ENCODE peak calls at places on chromosomes 5 and 9, in nine cellular contexts. One of them, this sample, is unnamed.

GRCh38 chr9:14423816-14424261 is 109.9 kb upstream of the NFIB start:
- DNase-seq in ovary: no peak
- DNase-seq in tibial nerve: no peak
- DNase-seq in IMR-90: peak
- DNase-seq in uterus: no peak
- DNase-seq in body of pancreas: no peak
- DNase-seq in GM12892: no peak
- DNase-seq in NB4: no peak
- DNase-seq in GM12891: no peak
- DNase-seq in this sample: no peak

GRCh38 chr9:33081128-33081851 is 4.8 kb upstream of the SMU1 start:
- DNase-seq in tibial nerve: peak
- DNase-seq in GM12891: peak
- DNase-seq in IMR-90: peak
- DNase-seq in uterus: peak
- DNase-seq in NB4: peak
- DNase-seq in body of pancreas: peak
- DNase-seq in GM12892: peak
- DNase-seq in ovary: peak
- DNase-seq in this sample: peak

GRCh38 chr9:136838314-136839228 is 3.7 kb upstream of the AJM1 start:
- DNase-seq in GM12892: no peak
- DNase-seq in body of pancreas: no peak
- DNase-seq in GM12891: no peak
- DNase-seq in IMR-90: no peak
- DNase-seq in tibial nerve: no peak
- DNase-seq in uterus: no peak
- DNase-seq in NB4: no peak
- DNase-seq in ovary: no peak
- DNase-seq in this sample: no peak

GRCh38 chr9:38017149-38017884 is 51.7 kb downstream of the SHB start:
- DNase-seq in body of pancreas: peak
- DNase-seq in tibial nerve: no peak
- DNase-seq in IMR-90: peak
- DNase-seq in GM12891: no peak
- DNase-seq in uterus: no peak
- DNase-seq in ovary: no peak
- DNase-seq in NB4: no peak
- DNase-seq in GM12892: no peak
- DNase-seq in this sample: no peak

GRCh38 chr9:93329632-93330286 is 121.7 kb upstream of the FAM120A start:
- DNase-seq in GM12891: no peak
- DNase-seq in IMR-90: no peak
- DNase-seq in GM12892: no peak
- DNase-seq in uterus: no peak
- DNase-seq in tibial nerve: no peak
- DNase-seq in ovary: no peak
- DNase-seq in NB4: no peak
- DNase-seq in body of pancreas: no peak
- DNase-seq in this sample: no peak

GRCh38 chr9:102714184-102714583 is 280.9 kb upstream of the CYLC2 start:
- DNase-seq in GM12891: no peak
- DNase-seq in GM12892: no peak
- DNase-seq in ovary: no peak
- DNase-seq in NB4: no peak
- DNase-seq in tibial nerve: no peak
- DNase-seq in IMR-90: no peak
- DNase-seq in uterus: no peak
- DNase-seq in body of pancreas: no peak
- DNase-seq in this sample: no peak

GRCh38 chr5:132259061-132259851 is 1.8 kb downstream of the PDLIM4 start:
- DNase-seq in tibial nerve: peak
- DNase-seq in GM12892: no peak
- DNase-seq in uterus: peak
- DNase-seq in GM12891: no peak
- DNase-seq in ovary: peak
- DNase-seq in IMR-90: peak
- DNase-seq in body of pancreas: peak
- DNase-seq in NB4: no peak
- DNase-seq in this sample: no peak

GRCh38 chr9:135230817-135231520 is 143.5 kb downstream of the OLFM1 start:
- DNase-seq in tibial nerve: no peak
- DNase-seq in NB4: no peak
- DNase-seq in GM12891: no peak
- DNase-seq in body of pancreas: no peak
- DNase-seq in IMR-90: no peak
- DNase-seq in ovary: no peak
- DNase-seq in uterus: no peak
- DNase-seq in GM12892: no peak
- DNase-seq in this sample: no peak

DNA sequence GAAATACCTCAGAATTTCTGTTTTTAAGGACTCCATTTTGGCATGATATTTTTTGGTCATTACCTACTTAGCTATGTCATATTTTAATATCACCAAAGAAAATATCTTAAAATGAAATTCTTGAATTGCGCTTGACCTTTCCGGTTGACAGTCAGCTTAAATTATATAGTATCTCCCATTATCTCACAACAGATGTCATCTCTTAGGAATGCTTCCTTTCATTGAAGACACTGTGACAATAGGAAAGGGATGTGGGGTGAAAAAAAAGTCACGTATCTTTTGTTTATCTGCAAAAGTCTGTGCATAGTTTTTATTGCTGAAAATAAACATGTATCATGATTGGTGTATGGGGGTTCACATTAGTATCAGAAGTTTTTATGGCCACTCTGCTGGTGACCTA is 105.8 kb downstream of the INVS start:
- DNase-seq in uterus: no peak
- DNase-seq in GM12891: no peak
- DNase-seq in body of pancreas: no peak
- DNase-seq in IMR-90: no peak
- DNase-seq in NB4: no peak
- DNase-seq in tibial nerve: no peak
- DNase-seq in GM12892: no peak
- DNase-seq in ovary: no peak
- DNase-seq in this sample: no peak
- TF ChIP-seq POLR2A in uterus: no peak
- TF ChIP-seq POLR2A in GM12891: no peak
- TF ChIP-seq POLR2A in body of pancreas: no peak
- TF ChIP-seq POLR2A in IMR-90: no peak
- TF ChIP-seq POLR2A in NB4: no peak
- TF ChIP-seq POLR2A in tibial nerve: no peak
- TF ChIP-seq POLR2A in GM12892: no peak
- TF ChIP-seq POLR2A in ovary: no peak
- TF ChIP-seq POLR2A in this sample: no peak

DNA sequence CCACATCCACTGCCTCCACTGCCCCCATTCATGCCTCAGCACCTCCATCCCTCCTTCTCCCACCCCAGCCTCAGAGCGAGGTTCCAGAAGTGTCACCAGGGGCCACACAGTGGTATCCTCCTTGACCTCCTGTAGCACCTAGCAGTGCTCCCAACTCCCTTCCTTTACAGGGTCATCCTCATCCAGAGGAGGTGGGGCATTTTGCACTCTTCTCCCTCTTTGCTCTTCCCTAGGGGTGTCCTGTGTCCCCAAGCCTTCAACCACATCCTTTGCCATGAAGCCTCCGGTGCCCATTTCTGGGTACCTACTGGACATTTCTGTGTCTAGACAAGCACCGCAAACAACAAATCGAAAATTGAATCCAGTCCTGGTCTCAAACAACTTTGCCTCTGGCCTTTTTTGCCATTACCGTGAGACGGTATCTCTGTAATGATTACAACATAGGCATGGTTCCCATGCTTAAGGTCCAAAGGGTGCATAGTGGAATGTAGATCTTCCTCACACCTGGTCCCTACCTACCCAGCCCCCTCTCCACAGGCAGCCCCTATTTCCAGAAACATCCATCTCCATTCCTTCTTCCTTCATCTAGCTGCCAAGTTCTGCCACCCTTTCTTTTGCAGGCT is 17.6 kb downstream of the WWC1 start:
- DNase-seq in ovary: no peak
- DNase-seq in GM12891: no peak
- DNase-seq in tibial nerve: no peak
- DNase-seq in GM12892: no peak
- DNase-seq in IMR-90: no peak
- DNase-seq in NB4: no peak
- DNase-seq in body of pancreas: no peak
- DNase-seq in uterus: no peak
- DNase-seq in this sample: no peak
- TF ChIP-seq POLR2A in ovary: no peak
- TF ChIP-seq POLR2A in GM12891: no peak
- TF ChIP-seq POLR2A in tibial nerve: no peak
- TF ChIP-seq POLR2A in GM12892: no peak
- TF ChIP-seq POLR2A in IMR-90: no peak
- TF ChIP-seq POLR2A in NB4: no peak
- TF ChIP-seq POLR2A in body of pancreas: no peak
- TF ChIP-seq POLR2A in uterus: no peak
- TF ChIP-seq POLR2A in this sample: no peak

GRCh38 chr5:64767959-64768357 is 533 bp downstream of the SREK1IP1 start:
- DNase-seq in ovary: no peak
- DNase-seq in NB4: peak
- DNase-seq in GM12891: no peak
- DNase-seq in uterus: no peak
- DNase-seq in GM12892: no peak
- DNase-seq in tibial nerve: peak
- DNase-seq in body of pancreas: peak
- DNase-seq in IMR-90: peak
- DNase-seq in this sample: no peak

GRCh38 chr5:64766105-64766504 is 2.4 kb downstream of the SREK1IP1 start:
- DNase-seq in tibial nerve: no peak
- DNase-seq in GM12892: no peak
- DNase-seq in ovary: no peak
- DNase-seq in IMR-90: peak
- DNase-seq in GM12891: no peak
- DNase-seq in NB4: no peak
- DNase-seq in body of pancreas: no peak
- DNase-seq in uterus: no peak
- DNase-seq in this sample: peak

GRCh38 chr5:64769856-64770255 is 1.1 kb downstream of the CWC27 start:
- DNase-seq in NB4: no peak
- DNase-seq in IMR-90: no peak
- DNase-seq in GM12891: no peak
- DNase-seq in tibial nerve: no peak
- DNase-seq in ovary: no peak
- DNase-seq in GM12892: no peak
- DNase-seq in uterus: no peak
- DNase-seq in body of pancreas: no peak
- DNase-seq in this sample: no peak

GRCh38 chr5:64766934-64767333 is 1.6 kb downstream of the SREK1IP1 start:
- DNase-seq in IMR-90: no peak
- DNase-seq in ovary: no peak
- DNase-seq in tibial nerve: no peak
- DNase-seq in body of pancreas: no peak
- DNase-seq in NB4: no peak
- DNase-seq in GM12891: no peak
- DNase-seq in uterus: no peak
- DNase-seq in GM12892: no peak
- DNase-seq in this sample: no peak

DNA sequence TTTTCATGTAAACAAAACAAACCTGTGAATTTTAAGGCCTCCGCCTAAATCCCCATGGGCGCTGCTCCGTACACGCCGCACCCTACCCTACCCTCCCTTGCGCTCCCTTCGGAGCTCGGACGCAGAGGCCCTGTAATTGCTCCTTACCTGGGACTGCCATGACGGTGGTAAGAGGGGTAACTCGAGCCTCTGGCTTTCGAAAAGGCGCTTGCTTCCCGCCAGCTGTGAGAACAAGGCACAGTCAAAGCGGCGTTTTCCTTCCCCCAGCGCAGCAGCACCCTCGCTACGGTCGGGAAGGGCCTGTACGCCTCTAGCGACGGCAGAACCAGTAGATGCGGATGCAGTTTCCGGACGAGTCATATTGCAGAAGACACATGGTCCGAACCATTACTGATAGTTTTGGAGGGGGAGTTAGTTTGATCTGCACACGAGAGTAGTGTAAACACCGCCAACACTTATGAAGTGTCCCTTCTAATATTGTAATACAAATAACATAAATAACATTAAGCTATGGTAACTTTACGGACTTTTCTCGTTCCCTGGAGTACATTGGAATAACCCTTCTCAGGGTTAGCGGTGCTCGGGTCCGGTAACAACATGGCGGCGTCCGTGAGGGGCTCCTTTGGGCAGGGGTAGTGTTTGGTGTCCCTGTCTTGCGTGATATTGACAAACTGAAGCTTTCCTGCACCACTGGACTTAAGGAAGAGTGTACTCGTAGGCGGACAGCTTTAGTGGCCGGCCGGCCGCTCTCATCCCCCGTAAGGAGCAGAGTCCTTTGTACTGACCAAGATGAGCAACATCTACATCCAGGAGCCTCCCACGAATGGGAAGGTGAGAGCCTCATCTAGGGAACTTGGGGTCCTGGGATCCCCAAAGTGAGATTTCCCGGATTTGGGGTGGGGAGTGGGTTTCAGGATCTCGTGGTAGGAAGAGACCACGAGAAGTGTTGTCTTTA is at the start of the genes CWC27 and SREK1IP1:
- DNase-seq in body of pancreas: peak
- DNase-seq in GM12891: peak
- DNase-seq in IMR-90: peak
- DNase-seq in tibial nerve: peak
- DNase-seq in NB4: peak
- DNase-seq in uterus: peak
- DNase-seq in GM12892: peak
- DNase-seq in ovary: peak
- DNase-seq in this sample: peak
- TF ChIP-seq POLR2A in body of pancreas: peak
- TF ChIP-seq POLR2A in GM12891: peak
- TF ChIP-seq POLR2A in IMR-90: peak
- TF ChIP-seq POLR2A in tibial nerve: peak
- TF ChIP-seq POLR2A in NB4: peak
- TF ChIP-seq POLR2A in uterus: peak
- TF ChIP-seq POLR2A in GM12892: peak
- TF ChIP-seq POLR2A in ovary: peak
- TF ChIP-seq POLR2A in this sample: peak

GRCh38 chr9:98191615-98192502 is 578 bp downstream of the CORO2A start:
- DNase-seq in tibial nerve: no peak
- DNase-seq in body of pancreas: peak
- DNase-seq in GM12892: peak
- DNase-seq in uterus: no peak
- DNase-seq in NB4: peak
- DNase-seq in IMR-90: no peak
- DNase-seq in ovary: no peak
- DNase-seq in GM12891: peak
- DNase-seq in this sample: peak

GRCh38 chr9:98190757-98191105 is 1.7 kb downstream of the CORO2A start:
- DNase-seq in tibial nerve: no peak
- DNase-seq in uterus: no peak
- DNase-seq in ovary: no peak
- DNase-seq in NB4: no peak
- DNase-seq in IMR-90: no peak
- DNase-seq in GM12891: no peak
- DNase-seq in body of pancreas: no peak
- DNase-seq in GM12892: no peak
- DNase-seq in this sample: no peak

GRCh38 chr9:98191210-98191609 is 1.2 kb downstream of the CORO2A start:
- DNase-seq in IMR-90: no peak
- DNase-seq in tibial nerve: no peak
- DNase-seq in ovary: no peak
- DNase-seq in uterus: no peak
- DNase-seq in NB4: no peak
- DNase-seq in body of pancreas: no peak
- DNase-seq in GM12891: no peak
- DNase-seq in GM12892: no peak
- DNase-seq in this sample: no peak

GRCh38 chr9:98193336-98193944 is 1.0 kb upstream of the CORO2A start:
- DNase-seq in ovary: no peak
- DNase-seq in body of pancreas: no peak
- DNase-seq in tibial nerve: no peak
- DNase-seq in GM12891: no peak
- DNase-seq in GM12892: no peak
- DNase-seq in uterus: no peak
- DNase-seq in IMR-90: no peak
- DNase-seq in NB4: no peak
- DNase-seq in this sample: no peak

GRCh38 chr9:98192503-98193335 is at the start of gene CORO2A:
- DNase-seq in NB4: peak
- DNase-seq in IMR-90: peak
- DNase-seq in tibial nerve: peak
- DNase-seq in uterus: peak
- DNase-seq in ovary: peak
- DNase-seq in GM12891: peak
- DNase-seq in body of pancreas: peak
- DNase-seq in GM12892: peak
- DNase-seq in this sample: peak
- TF ChIP-seq POLR2A in NB4: no peak
- TF ChIP-seq POLR2A in IMR-90: no peak
- TF ChIP-seq POLR2A in tibial nerve: peak
- TF ChIP-seq POLR2A in uterus: peak
- TF ChIP-seq POLR2A in ovary: no peak
- TF ChIP-seq POLR2A in GM12891: no peak
- TF ChIP-seq POLR2A in body of pancreas: peak
- TF ChIP-seq POLR2A in GM12892: no peak
- TF ChIP-seq POLR2A in this sample: no peak

This sample was measured in erythroblast.